ENCODE peak calls at places on chromosome 19, in seven cellular contexts. O is PC-9, H is fibroblast of lung, N is GM23338, S is adrenal gland, L is nephron progenitor cell, W is A673. B is an unnamed sample.

GRCh38 chr19:9622531-9622930 is 1.5 kb upstream of the ZNF561 start:
- DNase-seq in S (no peak), W (no peak), H (peak), N (no peak), O (no peak), L (no peak), B (no peak)

GRCh38 chr19:33189453-33189852 is 4.7 kb upstream of the LRP3 start:
- DNase-seq in O (no peak), S (no peak), W (no peak), H (no peak), N (no peak), L (no peak), B (no peak)

GRCh38 chr19:46265217-46265828 is 31.5 kb upstream of the HIF3A start:
- DNase-seq in W (peak), N (peak), H (peak), S (peak), L (peak), O (peak), B (peak)

GRCh38 chr19:3363841-3364500 is 2.4 kb upstream of the NFIC start:
- DNase-seq in H (no peak), O (no peak), W (no peak), S (peak), L (no peak), N (no peak), B (no peak)

GRCh38 chr19:56670961-56671612 is 470 bp downstream of the ZNF835 start:
- DNase-seq in O (no peak), S (no peak), L (no peak), H (no peak), N (no peak), W (no peak), B (no peak)

GRCh38 chr19:16342002-16342715 is 17.5 kb downstream of the KLF2 start:
- DNase-seq in O (no peak), H (peak), S (no peak), W (no peak), N (no peak), L (no peak), B (peak)

GRCh38 chr19:38862321-38863059 is 12.7 kb upstream of the HNRNPL start:
- DNase-seq in L (no peak), O (no peak), W (peak), N (no peak), H (peak), S (peak), B (no peak)

GRCh38 chr19:22335716-22336115 is 49.5 kb downstream of the ZNF729 start:
- DNase-seq in H (no peak), W (no peak), S (no peak), N (no peak), O (no peak), L (no peak), B (no peak)

GRCh38 chr19:33394723-33395560 is 21.4 kb downstream of the CEBPG start:
- DNase-seq in L (no peak), H (no peak), O (no peak), S (no peak), W (no peak), N (no peak), B (no peak)

GRCh38 chr19:4077800-4078683 is 11.3 kb upstream of the ZBTB7A start:
- DNase-seq in O (no peak), N (peak), H (no peak), S (peak), W (no peak), L (peak), B (peak)

GRCh38 chr19:45973564-45974338 is at the start of gene NOVA2:
- DNase-seq in O (peak), S (peak), W (peak), L (peak), H (peak), N (peak), B (peak)

GRCh38 chr19:53177986-53178385 is 15.2 kb downstream of the ZNF665 start:
- DNase-seq in H (no peak), W (no peak), L (no peak), O (no peak), N (peak), S (no peak), B (no peak)

GRCh38 chr19:40717880-40718773 is 1.2 kb downstream of the ITPKC start:
- DNase-seq in W (peak), S (peak), L (no peak), H (peak), O (peak), N (peak), B (peak)

GRCh38 chr19:38707512-38708114 is 36.7 kb downstream of the CAPN12 start:
- DNase-seq in L (no peak), N (no peak), W (no peak), O (peak), S (peak), H (peak), B (no peak)

GRCh38 chr19:44677019-44677809 is 5.9 kb downstream of the CEACAM19 start:
- DNase-seq in O (peak), N (peak), W (peak), L (no peak), H (peak), S (peak), B (no peak)

GRCh38 chr19:56538254-56538760 is 441 bp upstream of the ZFP28 start:
- DNase-seq in H (peak), W (peak), N (peak), O (peak), S (peak), L (peak), B (peak)

GRCh38 chr19:39705578-39706188 is 1.4 kb downstream of the LGALS14 start:
- DNase-seq in N (no peak), W (no peak), L (no peak), H (no peak), S (no peak), O (no peak), B (peak)

GRCh38 chr19:48815870-48816501 is 5.2 kb upstream of the BCAT2 start:
- DNase-seq in H (peak), S (peak), O (peak), N (peak), L (no peak), W (no peak), B (peak)

GRCh38 chr19:35436477-35437141 is 11.4 kb upstream of the FFAR2 start:
- DNase-seq in N (no peak), L (no peak), H (peak), W (peak), O (peak), S (peak), B (peak)

GRCh38 chr19:47514151-47514868 is 553 bp downstream of the NAPA start:
- DNase-seq in L (peak), W (no peak), O (no peak), H (no peak), S (no peak), N (no peak), B (no peak)

GRCh38 chr19:19471682-19472081 is 43.7 kb downstream of the TSSK6 start:
- DNase-seq in N (no peak), L (no peak), H (no peak), S (no peak), W (no peak), O (no peak), B (no peak)

GRCh38 chr19:19477705-19478383 is 37.5 kb downstream of the TSSK6 start:
- DNase-seq in S (no peak), W (no peak), N (no peak), H (no peak), L (no peak), O (peak), B (no peak)

GRCh38 chr19:19474950-19475781 is 40.2 kb downstream of the TSSK6 start:
- DNase-seq in S (peak), H (no peak), N (peak), W (no peak), L (no peak), O (no peak), B (no peak)

GRCh38 chr19:19480688-19481087 is 34.7 kb downstream of the TSSK6 start:
- DNase-seq in H (peak), O (no peak), L (no peak), S (no peak), N (no peak), W (no peak), B (peak)

DNA sequence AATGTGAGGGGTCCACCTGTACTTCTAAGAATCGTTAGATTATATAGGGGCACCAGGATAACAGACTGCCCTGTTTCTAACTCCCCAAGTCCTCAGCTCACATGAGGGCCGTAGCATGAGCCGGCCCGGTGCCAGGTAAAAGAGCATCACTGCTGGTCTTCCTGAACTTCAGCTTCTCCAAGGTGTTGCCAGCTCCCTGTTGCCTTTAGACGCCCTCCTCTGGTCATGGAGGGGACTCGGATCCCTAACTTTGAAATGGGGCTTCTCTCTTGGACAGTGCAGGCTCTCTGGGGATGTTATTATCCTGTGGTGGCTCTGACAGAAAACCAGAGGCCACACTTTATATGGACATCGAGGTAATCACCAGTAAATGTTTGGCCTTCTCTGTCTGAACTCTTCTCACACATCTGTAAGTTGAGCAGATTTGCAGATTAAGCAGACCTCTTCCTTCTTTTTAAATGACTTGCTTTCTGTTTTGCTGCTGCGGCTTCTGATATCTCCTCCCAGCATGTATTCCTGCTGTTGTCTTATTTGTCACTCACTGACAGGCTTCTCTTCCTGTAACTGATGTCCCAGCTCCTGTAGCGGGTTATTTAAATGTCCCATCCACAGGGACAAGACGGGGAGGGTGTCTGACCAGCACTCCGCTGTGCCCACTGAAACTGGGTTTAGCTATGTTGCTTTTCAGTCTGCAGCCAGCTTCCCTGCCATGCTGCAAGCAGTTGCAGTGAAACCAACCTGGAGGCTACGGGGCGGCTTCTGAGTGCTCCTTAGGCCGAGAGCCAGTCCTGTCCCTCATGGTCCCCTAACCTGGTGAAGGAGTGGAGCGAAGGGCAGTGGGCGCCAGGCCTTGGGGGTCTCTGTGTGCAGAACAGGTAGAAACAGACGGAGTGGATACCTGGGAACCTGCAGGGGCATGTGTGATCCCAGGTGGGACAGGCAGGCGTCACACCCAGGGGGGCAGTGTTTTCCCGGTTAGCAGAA is 39.2 kb downstream of the TSSK6 start:
- DNase-seq in N (peak), O (no peak), S (no peak), W (no peak), L (no peak), H (no peak), B (no peak)
- TF ChIP-seq CTCF in N (peak), O (peak), S (no peak), W (peak), L (no peak), H (peak), B (no peak)

GRCh38 chr19:1492474-1493006 is 1.6 kb downstream of the REEP6 start:
- DNase-seq in N (no peak), W (no peak), L (no peak), S (peak), H (peak), O (no peak), B (no peak)
- TF ChIP-seq CTCF in N (no peak), W (no peak), L (no peak), S (no peak), H (no peak), O (no peak), B (no peak)

GRCh38 chr19:17711851-17712250 is 7.4 kb upstream of the MAP1S start:
- DNase-seq in S (no peak), L (no peak), N (no peak), O (peak), W (no peak), H (no peak), B (no peak)
- TF ChIP-seq CTCF in S (no peak), L (no peak), N (no peak), O (no peak), W (no peak), H (no peak), B (no peak)

GRCh38 chr19:17932485-17933338 is at the start of gene CCDC124:
- DNase-seq in H (peak), O (peak), N (peak), S (peak), L (peak), W (peak), B (peak)
- TF ChIP-seq CTCF in H (peak), O (peak), N (peak), S (peak), L (peak), W (peak), B (peak)

DNA sequence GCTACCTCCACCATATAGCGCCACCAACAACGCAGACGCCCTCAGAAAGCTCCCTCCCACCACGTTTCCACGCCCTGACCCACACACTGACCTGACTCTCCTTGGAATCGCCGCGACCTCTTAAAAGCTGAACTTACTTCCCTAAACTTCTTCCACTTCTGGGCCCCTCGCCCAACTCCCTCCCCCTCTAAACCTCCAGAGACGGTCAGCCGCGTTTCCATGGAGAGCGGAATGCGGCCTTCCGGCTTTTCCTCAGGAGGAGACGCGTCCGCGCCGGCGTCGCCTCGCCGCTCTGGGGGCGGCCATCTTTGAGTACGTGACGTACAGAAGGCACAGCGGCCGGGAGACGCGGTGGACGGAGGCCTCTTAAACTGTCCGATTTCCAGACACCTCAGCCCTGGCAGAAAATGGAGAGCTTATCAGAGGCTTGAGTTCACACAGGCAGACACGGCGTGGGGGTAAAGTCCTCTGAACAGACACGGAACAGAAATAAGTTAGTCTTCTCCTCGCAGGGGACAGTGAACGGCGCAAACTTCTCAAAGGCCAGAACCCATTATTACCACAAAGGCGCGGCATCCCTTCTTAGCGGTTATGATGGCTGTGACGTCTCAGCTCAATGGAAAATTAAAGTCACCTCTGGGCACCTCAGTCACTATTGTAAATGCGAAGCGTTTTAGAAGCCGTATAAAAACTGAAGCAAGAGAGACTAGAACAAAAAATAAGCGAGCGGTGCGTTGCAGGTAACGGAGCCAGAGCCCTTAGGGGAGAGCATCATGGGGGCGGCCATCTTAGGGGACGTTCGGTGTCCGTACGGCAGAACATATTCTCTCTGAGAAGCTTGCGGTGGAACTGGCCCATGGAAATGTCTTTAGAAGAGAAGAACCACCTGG is at the start of gene ZNF432:
- DNase-seq in H (peak), S (peak), W (peak), N (peak), L (peak), O (peak), B (peak)
- TF ChIP-seq CTCF in H (no peak), S (no peak), W (no peak), N (no peak), L (no peak), O (no peak), B (no peak)

DNA sequence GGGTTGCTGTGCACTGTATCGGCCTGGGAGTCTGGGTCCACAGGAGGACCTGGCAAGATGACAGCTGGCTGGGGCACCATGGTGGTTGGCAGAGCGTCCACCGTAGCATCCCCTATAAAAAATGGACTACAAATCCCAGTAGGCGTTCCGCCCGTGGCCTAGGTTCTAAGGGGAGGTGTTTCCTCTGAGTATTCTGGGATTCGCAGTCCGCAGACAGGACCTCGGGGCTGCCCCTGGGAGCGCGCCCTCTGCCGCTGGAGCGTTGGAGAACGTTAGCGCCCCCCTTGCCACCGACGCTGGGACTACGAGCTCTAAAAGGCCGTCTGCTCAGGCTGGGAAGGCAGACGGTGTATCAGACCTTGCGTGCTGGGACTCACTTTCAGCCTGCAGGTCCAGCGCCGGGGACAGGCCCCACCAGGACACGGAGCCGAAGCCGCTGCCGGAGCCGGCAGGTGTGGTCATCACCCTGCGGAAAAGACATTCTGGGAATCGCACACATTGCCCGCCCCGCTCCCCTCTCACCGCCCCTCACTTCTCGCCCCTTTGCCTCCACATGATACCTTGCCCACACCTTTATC is 372 bp downstream of the DNAAF3 start:
- DNase-seq in S (peak), O (peak), N (peak), H (peak), L (peak), W (peak), B (peak)
- TF ChIP-seq CTCF in S (no peak), O (peak), N (peak), H (peak), L (peak), W (peak), B (peak)

GRCh38 chr19:11291991-11292390 is 4.0 kb upstream of the TSPAN16 start:
- DNase-seq in W (no peak), N (no peak), S (no peak), H (no peak), O (no peak), L (no peak), B (peak)

GRCh38 chr19:11284535-11284934 is 11.4 kb upstream of the TSPAN16 start:
- DNase-seq in S (no peak), N (no peak), L (no peak), H (no peak), W (no peak), O (no peak), B (no peak)

GRCh38 chr19:11286312-11286974 is 9.5 kb upstream of the TSPAN16 start:
- DNase-seq in S (peak), W (peak), O (no peak), N (no peak), H (peak), L (no peak), B (peak)

GRCh38 chr19:11291415-11291814 is 4.5 kb upstream of the TSPAN16 start:
- DNase-seq in L (no peak), O (no peak), N (no peak), W (no peak), S (no peak), H (no peak), B (no peak)

DNA sequence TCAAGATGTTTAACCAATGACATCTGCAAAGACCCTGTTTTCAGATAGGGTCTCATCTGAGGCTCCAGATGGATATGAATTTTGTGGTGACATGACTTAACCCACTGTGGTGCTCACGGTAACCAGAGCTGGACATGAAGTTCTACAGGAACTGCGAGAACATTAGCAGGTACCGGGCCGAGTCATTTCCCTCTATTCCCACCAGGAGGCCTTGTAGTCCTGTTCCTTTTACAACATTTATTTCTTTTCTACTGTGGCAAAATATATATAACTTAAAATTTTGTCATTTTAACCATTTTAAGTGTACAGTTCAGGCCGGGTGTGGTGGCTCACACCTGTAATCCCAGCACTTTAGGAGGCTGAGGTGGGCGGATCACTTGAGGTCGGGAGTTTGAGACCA is 7.6 kb upstream of the TSPAN16 start:
- DNase-seq in L (no peak), W (no peak), N (peak), H (no peak), S (no peak), O (no peak), B (no peak)
- TF ChIP-seq CTCF in L (peak), W (peak), N (peak), H (peak), S (peak), O (peak), B (peak)

B was measured in activated CD8-positive, alpha-beta T cell treated with anti-CD3 and anti-CD28 coated beads for 36 hours.